ENCODE peak calls at places on chromosomes 12 and 14, in five cellular contexts. B is cardiac muscle cell, Y is brain microvascular endothelial cell, E is HL-60, L is kidney epithelial cell. J is an unnamed sample.

GRCh38 chr14:96579855-96580254 is 77.7 kb downstream of the PAPOLA start:
- DNase-seq in B (no peak), Y (no peak), E (no peak), L (no peak), J (no peak)

GRCh38 chr14:91220581-91221000 is 23.9 kb downstream of the GPR68 start:
- DNase-seq in B (no peak), Y (no peak), E (no peak), L (no peak), J (no peak)

GRCh38 chr12:132496710-132497109 is 6.8 kb downstream of the FBRSL1 start:
- DNase-seq in B (no peak), Y (no peak), E (no peak), L (no peak), J (no peak)

GRCh38 chr12:68609955-68610434 is 704 bp upstream of the RAP1B start:
- DNase-seq in B (peak), Y (no peak), E (peak), L (no peak), J (no peak)

GRCh38 chr12:58893421-58893986 is 26.8 kb downstream of the LRIG3 start:
- DNase-seq in B (no peak), Y (peak), E (no peak), L (no peak), J (peak)

GRCh38 chr12:79566452-79566851 is 124.3 kb downstream of the PAWR start:
- DNase-seq in B (no peak), Y (no peak), E (no peak), L (no peak), J (no peak)

GRCh38 chr14:60188115-60188514 is 22.9 kb upstream of the DHRS7 start:
- DNase-seq in B (no peak), Y (no peak), E (no peak), L (no peak), J (no peak)

GRCh38 chr14:50762001-50762930 is 68.7 kb downstream of the NIN start:
- DNase-seq in B (no peak), Y (peak), E (no peak), L (no peak), J (peak)

GRCh38 chr14:73276836-73277235 is 39.5 kb downstream of the PAPLN start:
- DNase-seq in B (no peak), Y (no peak), E (no peak), L (no peak), J (no peak)

GRCh38 chr14:61563162-61563511 is 132.2 kb upstream of the HIF1A start:
- DNase-seq in B (no peak), Y (no peak), E (no peak), L (no peak), J (no peak)

GRCh38 chr14:99118046-99118721 is 153.8 kb downstream of the BCL11B start:
- DNase-seq in B (peak), Y (no peak), E (no peak), L (no peak), J (no peak)

GRCh38 chr12:131142891-131143637 is 189.4 kb downstream of the ADGRD1 start:
- DNase-seq in B (no peak), Y (no peak), E (no peak), L (no peak), J (no peak)

GRCh38 chr12:30939234-30939633 is 12.7 kb downstream of the TSPAN11 start:
- DNase-seq in B (no peak), Y (no peak), E (no peak), L (no peak), J (no peak)

GRCh38 chr12:2198542-2198941 is 145.8 kb downstream of the CACNA1C start:
- DNase-seq in B (no peak), Y (no peak), E (no peak), L (no peak), J (no peak)

GRCh38 chr12:131089526-131090253 is 136.0 kb downstream of the ADGRD1 start:
- DNase-seq in B (no peak), Y (no peak), E (no peak), L (no peak), J (no peak)

GRCh38 chr12:97022831-97023230 is 115.8 kb downstream of the NEDD1 start:
- DNase-seq in B (no peak), Y (no peak), E (no peak), L (no peak), J (no peak)

GRCh38 chr14:76395161-76395560 is 19.2 kb downstream of the ESRRB start:
- DNase-seq in B (no peak), Y (no peak), E (no peak), L (no peak), J (no peak)

GRCh38 chr14:90727082-90727481 is 89.1 kb downstream of the TTC7B start:
- DNase-seq in B (no peak), Y (no peak), E (no peak), L (no peak), J (no peak)

GRCh38 chr14:61642246-61642982 is 52.9 kb upstream of the HIF1A start:
- DNase-seq in B (no peak), Y (peak), E (no peak), L (no peak), J (peak)

GRCh38 chr14:90503582-90503981 is 106.8 kb downstream of the CALM1 start:
- DNase-seq in B (no peak), Y (no peak), E (no peak), L (no peak), J (no peak)

GRCh38 chr12:14843425-14843887 is at the start of gene ART4:
- DNase-seq in B (no peak), Y (no peak), E (no peak), L (no peak), J (no peak)

GRCh38 chr12:28569698-28570411 is 379.6 kb downstream of the CCDC91 start:
- DNase-seq in B (no peak), Y (peak), E (no peak), L (no peak), J (no peak)

GRCh38 chr12:105358789-105359188 is 28.3 kb downstream of the C12orf75 start:
- DNase-seq in B (no peak), Y (no peak), E (no peak), L (no peak), J (no peak)
- H3K4me3 ChIP-seq in B (no peak), Y (no peak), E (no peak), L (no peak), J (no peak)

GRCh38 chr12:66549050-66549389 is 129.9 kb downstream of the GRIP1 start:
- DNase-seq in B (no peak), Y (no peak), E (no peak), L (no peak), J (no peak)
- TF ChIP-seq CTCF in B (peak), Y (no peak), E (no peak), L (no peak), J (no peak)

DNA sequence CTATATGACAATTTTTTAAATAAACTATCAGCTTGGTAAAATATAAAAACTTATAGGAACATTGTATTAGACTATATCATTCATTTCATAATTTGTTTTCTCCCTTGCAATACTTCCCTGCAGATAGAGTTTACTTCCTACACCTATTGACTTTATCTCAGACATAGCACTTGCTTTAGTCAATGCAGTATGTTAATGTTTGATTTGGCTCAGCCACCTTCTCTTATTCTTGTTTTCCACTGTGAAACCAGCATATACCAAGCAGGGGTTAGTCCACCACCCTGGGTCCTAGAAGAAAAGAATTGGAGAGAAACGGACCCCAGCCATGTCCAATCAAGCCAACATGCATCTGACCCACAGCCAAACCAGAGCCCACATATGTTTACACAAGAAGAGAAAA is 10.4 kb upstream of the SOX5 start:
- DNase-seq in B (no peak), Y (no peak), E (no peak), L (no peak), J (no peak)
- H3K4me3 ChIP-seq in B (no peak), Y (no peak), E (no peak), L (no peak), J (no peak)

GRCh38 chr14:104940526-104941150 is 16.0 kb downstream of the PLD4 start:
- DNase-seq in B (no peak), Y (no peak), E (no peak), L (no peak), J (no peak)

GRCh38 chr14:104941508-104942365 is 17.1 kb downstream of the PLD4 start:
- DNase-seq in B (no peak), Y (no peak), E (no peak), L (no peak), J (no peak)

GRCh38 chr14:104939666-104940410 is 15.2 kb downstream of the PLD4 start:
- DNase-seq in B (no peak), Y (no peak), E (peak), L (no peak), J (no peak)

GRCh38 chr14:104938960-104939359 is 14.3 kb downstream of the PLD4 start:
- DNase-seq in B (no peak), Y (no peak), E (no peak), L (no peak), J (no peak)

GRCh38 chr14:104942586-104942985 is 17.9 kb downstream of the PLD4 start:
- DNase-seq in B (no peak), Y (no peak), E (no peak), L (no peak), J (no peak)
- TF ChIP-seq CTCF in B (no peak), Y (no peak), E (no peak), L (no peak), J (no peak)

J was measured in HFF-Myc.